ENCODE peak calls at places on chromosomes 5 and 9, in seven cellular contexts. K is H1, U is H9, V is neuronal stem cell, I is mesenchymal stem cell, F is IMR-90, J is mesendoderm. A is an unnamed sample.
A peak's percentile ranks its signal among the peaks of the same experiment; 100 is the strongest.

GRCh38 chr5:174119386-174119785 is 73.9 kb downstream of the NSG2 start:
- DNase-seq in K (no peak), U (no peak), V (no peak), I (no peak), F (no peak), J (peak; percentile 4), A (no peak)

GRCh38 chr5:124735169-124735858 is 11.1 kb downstream of the ZNF608 start:
- DNase-seq in K (no peak), U (peak; percentile 73), V (no peak), I (peak; percentile 75), F (no peak), J (peak; percentile 95), A (peak; percentile 79)

GRCh38 chr5:181163487-181164075 is 16.2 kb downstream of the OR2V2 start:
- DNase-seq in K (no peak), U (peak; percentile 68), V (no peak), I (peak; percentile 23), F (no peak), J (peak; percentile 73), A (no peak)

GRCh38 chr5:61419141-61419540 is 87.1 kb downstream of the ZSWIM6 start:
- DNase-seq in K (no peak), U (no peak), V (no peak), I (no peak), F (no peak), J (no peak), A (no peak)

GRCh38 chr5:113205323-113205722 is 228.7 kb downstream of the DCP2 start:
- DNase-seq in K (no peak), U (no peak), V (no peak), I (no peak), F (no peak), J (no peak), A (peak; percentile 59)

GRCh38 chr5:95617057-95617456 is 2.8 kb upstream of the GPR150 start:
- DNase-seq in K (no peak), U (no peak), V (no peak), I (no peak), F (peak; percentile 59), J (no peak), A (peak; percentile 91)

GRCh38 chr9:119884411-119884810 is 515.2 kb upstream of the BRINP1 start:
- DNase-seq in K (peak; percentile 7), U (no peak), V (no peak), I (no peak), F (no peak), J (peak; percentile 74), A (no peak)

GRCh38 chr5:174192103-174192655 is 146.7 kb downstream of the NSG2 start:
- DNase-seq in K (no peak), U (no peak), V (no peak), I (no peak), F (no peak), J (no peak), A (no peak)

GRCh38 chr5:172501708-172502379 is 47.5 kb upstream of the SH3PXD2B start:
- DNase-seq in K (no peak), U (peak; percentile 19), V (no peak), I (no peak), F (no peak), J (no peak), A (no peak)

GRCh38 chr9:21747171-21747570 is 55.3 kb upstream of the MTAP start:
- DNase-seq in K (no peak), U (no peak), V (no peak), I (no peak), F (no peak), J (no peak), A (peak; percentile 14)

GRCh38 chr5:143086851-143087637 is 316.4 kb downstream of the NR3C1 start:
- DNase-seq in K (no peak), U (no peak), V (no peak), I (peak; percentile 57), F (peak; percentile 44), J (peak; percentile 78), A (no peak)

GRCh38 chr9:136675477-136676296 is 11.6 kb downstream of the AGPAT2 start:
- DNase-seq in K (no peak), U (no peak), V (no peak), I (no peak), F (no peak), J (no peak), A (no peak)

GRCh38 chr9:14258840-14259239 is 55.1 kb downstream of the NFIB start:
- DNase-seq in K (no peak), U (no peak), V (no peak), I (no peak), F (peak; percentile 68), J (no peak), A (no peak)

GRCh38 chr5:71697967-71698366 is 21.1 kb upstream of the CARTPT start:
- DNase-seq in K (peak; percentile 71), U (peak; percentile 86), V (peak; percentile 24), I (no peak), F (no peak), J (peak; percentile 72), A (no peak)

GRCh38 chr5:149881069-149881622 is 63.4 kb downstream of the PDE6A start:
- DNase-seq in K (no peak), U (no peak), V (no peak), I (no peak), F (no peak), J (no peak), A (no peak)

GRCh38 chr9:82170079-82170662 is 181.6 kb downstream of the SPATA31D1 start:
- DNase-seq in K (no peak), U (no peak), V (peak; percentile 9), I (peak; percentile 12), F (no peak), J (peak; percentile 46), A (no peak)

GRCh38 chr5:6584727-6585126 is 48.1 kb downstream of the NSUN2 start:
- DNase-seq in K (no peak), U (no peak), V (no peak), I (no peak), F (no peak), J (no peak), A (no peak)

GRCh38 chr9:3510796-3511195 is 15.0 kb downstream of the RFX3 start:
- DNase-seq in K (no peak), U (no peak), V (no peak), I (no peak), F (no peak), J (no peak), A (no peak)
- H3K79me1 ChIP-seq in K (no peaks in the 10 kb centered on the region), U (peaks cover 3% of the 10 kb centered on the region), V (no peaks in the 10 kb centered on the region), I (peaks cover 9% of the 10 kb centered on the region), F (peaks cover 10% of the 10 kb centered on the region), J (no peaks in the 10 kb centered on the region), A (no peaks in the 10 kb centered on the region)

GRCh38 chr5:31743678-31744077 is 104.7 kb downstream of the PDZD2 start:
- DNase-seq in K (no peak), U (no peak), V (no peak), I (no peak), F (no peak), J (no peak), A (no peak)
- H4K8ac ChIP-seq in K (no peak overlapping the region), U (no peak overlapping the region), V (no peak overlapping the region), I (no peak overlapping the region), F (no peak overlapping the region), J (no peak overlapping the region), A (no peak overlapping the region)

GRCh38 chr9:89969881-89970639 is 365.2 kb downstream of the GADD45G start:
- DNase-seq in K (no peak), U (no peak), V (no peak), I (peak; percentile 16), F (no peak), J (no peak), A (no peak)
- H3K79me1 ChIP-seq in K (no peaks in the 10 kb centered on the region), U (no peaks in the 10 kb centered on the region), V (no peaks in the 10 kb centered on the region), I (no peaks in the 10 kb centered on the region), F (no peaks in the 10 kb centered on the region), J (no peaks in the 10 kb centered on the region), A (no peaks in the 10 kb centered on the region)

GRCh38 chr9:114474425-114474824 is 30.8 kb downstream of the WHRN start:
- DNase-seq in K (no peak), U (no peak), V (no peak), I (no peak), F (no peak), J (no peak), A (no peak)

GRCh38 chr9:114477642-114478041 is 27.6 kb downstream of the WHRN start:
- DNase-seq in K (no peak), U (no peak), V (no peak), I (no peak), F (no peak), J (no peak), A (peak; percentile 61)

GRCh38 chr9:114475412-114476136 is 29.7 kb downstream of the WHRN start:
- DNase-seq in K (no peak), U (no peak), V (no peak), I (no peak), F (no peak), J (no peak), A (no peak)

GRCh38 chr9:114478459-114478858 is 26.8 kb downstream of the WHRN start:
- DNase-seq in K (no peak), U (no peak), V (no peak), I (no peak), F (no peak), J (no peak), A (no peak)

DNA sequence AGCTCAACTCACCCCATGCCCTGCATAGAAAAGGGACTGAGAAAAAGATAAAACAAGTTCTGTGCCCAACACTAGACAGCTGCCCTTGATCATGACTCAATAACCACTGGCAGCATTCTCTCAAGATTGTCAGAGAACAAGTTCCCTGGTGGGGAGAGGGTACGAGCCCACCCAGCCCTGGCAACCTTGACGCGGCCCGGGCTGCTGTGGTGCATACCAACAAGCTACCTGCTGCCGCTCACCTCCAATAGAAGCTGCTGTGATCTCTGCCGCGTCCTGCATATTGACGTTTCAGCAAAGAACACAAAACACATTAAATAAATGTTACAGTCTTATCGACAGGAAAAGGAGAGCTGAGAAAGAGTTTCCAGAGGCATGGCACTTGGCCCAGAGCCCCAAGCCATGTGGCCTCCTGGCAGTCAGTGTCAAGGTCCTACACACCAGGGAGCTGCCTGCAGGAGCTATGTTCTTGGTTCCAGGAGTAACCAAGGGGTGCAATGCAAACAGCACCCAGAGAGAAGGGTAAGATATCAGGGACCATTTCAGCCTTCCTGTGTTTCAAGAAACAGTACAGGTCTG is 28.3 kb downstream of the WHRN start:
- DNase-seq in K (no peak), U (no peak), V (no peak), I (no peak), F (no peak), J (no peak), A (no peak)
- H4K8ac ChIP-seq in K (no peak overlapping the region), U (no peak overlapping the region), V (no peak overlapping the region), I (no peak overlapping the region), F (no peak overlapping the region), J (no peak overlapping the region), A (no peak overlapping the region)

DNA sequence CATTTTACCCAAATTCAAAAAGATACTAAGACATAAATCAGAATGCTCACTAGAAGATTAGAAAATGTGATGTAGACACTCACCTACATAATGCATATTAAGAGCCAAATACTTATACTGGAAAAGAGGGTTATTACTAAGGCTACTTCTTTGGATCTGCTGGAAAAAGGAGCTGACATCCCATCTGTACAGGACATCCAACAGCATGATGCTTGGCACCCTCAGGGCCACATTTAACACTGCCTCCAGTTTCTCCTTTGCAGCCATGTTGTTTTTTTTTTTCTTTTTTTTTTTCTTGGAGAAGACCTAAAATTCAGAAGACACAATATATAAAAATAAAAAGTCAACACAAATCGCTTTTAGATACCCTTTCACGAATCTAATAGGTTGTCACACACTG is 6.0 kb downstream of the RNF145 start:
- DNase-seq in K (no peak), U (no peak), V (no peak), I (no peak), F (no peak), J (no peak), A (no peak)
- H3K79me1 ChIP-seq in K (peaks cover 2% of the 10 kb centered on the region), U (peaks cover 4% of the 10 kb centered on the region), V (peaks cover 2% of the 10 kb centered on the region), I (peaks cover 3% of the 10 kb centered on the region), F (peaks cover 17% of the 10 kb centered on the region), J (peaks cover 1% of the 10 kb centered on the region), A (peaks cover 5% of the 10 kb centered on the region)